ENCODE peak calls at places on chromosomes 5 and 9, in four cellular contexts. S, M, W and K are unnamed samples.

GRCh38 chr9:129777769-129778130 is 24.9 kb upstream of the PTGES start:
- DNase-seq in S (no peak), W (no peak), M (no peak), K (peak; percentile 49)

GRCh38 chr9:127182901-127183746 is 60.7 kb upstream of the ANGPTL2 start:
- DNase-seq in W (no peak), S (no peak), M (no peak), K (no peak)

GRCh38 chr9:89172398-89172797 is 6.2 kb downstream of the SHC3 start:
- DNase-seq in W (no peak), S (no peak), M (no peak), K (no peak)

GRCh38 chr5:170720984-170721383 is 62.5 kb upstream of the GABRP start:
- DNase-seq in S (no peak), W (no peak), M (no peak), K (no peak)

GRCh38 chr9:129702563-129702962 is 37.1 kb downstream of the PRRX2 start:
- DNase-seq in S (no peak), M (no peak), W (peak; percentile 57), K (no peak)

GRCh38 chr5:151751091-151751490 is 7.3 kb downstream of the ATOX1 start:
- DNase-seq in S (no peak), W (no peak), M (no peak), K (no peak)

GRCh38 chr9:126474786-126475485 is 138.8 kb upstream of the LMX1B start:
- DNase-seq in S (no peak), W (peak; percentile 69), M (no peak), K (no peak)

GRCh38 chr9:23464275-23464674 is 361.8 kb downstream of the ELAVL2 start:
- DNase-seq in M (no peak), W (no peak), S (no peak), K (no peak)

GRCh38 chr9:30524311-30524710 is 1860.1 kb upstream of the ACO1 start:
- DNase-seq in M (no peak), S (no peak), W (no peak), K (no peak)

GRCh38 chr5:95035891-95036675 is 248.8 kb downstream of the MCTP1 start:
- DNase-seq in M (no peak), S (no peak), W (no peak), K (no peak)

GRCh38 chr5:170076707-170077106 is 29.0 kb upstream of the FOXI1 start:
- DNase-seq in M (no peak), W (no peak), S (no peak), K (no peak)

GRCh38 chr9:19229725-19230355 is 653 bp upstream of the DENND4C start:
- DNase-seq in W (peak; percentile 78), S (peak; percentile 83), M (peak; percentile 69), K (peak; percentile 76)

GRCh38 chr5:161966544-161966943 is 101.0 kb upstream of the GABRG2 start:
- DNase-seq in M (no peak), S (peak; percentile 5), W (no peak), K (no peak)

GRCh38 chr5:135993894-135994514 is 34.8 kb upstream of the TGFBI start:
- DNase-seq in S (no peak), M (no peak), W (no peak), K (no peak)

GRCh38 chr5:115295775-115296129 is 702 bp downstream of the CCDC112 start:
- DNase-seq in S (no peak), M (no peak), W (peak; percentile 7), K (no peak)

GRCh38 chr9:95788011-95788410 is 87.5 kb upstream of the ERCC6L2 start:
- DNase-seq in W (no peak), S (no peak), M (no peak), K (no peak)

GRCh38 chr5:61298580-61298979 is 33.5 kb upstream of the ZSWIM6 start:
- DNase-seq in W (no peak), S (no peak), M (no peak), K (no peak)

GRCh38 chr5:14186132-14186830 is 43.1 kb downstream of the TRIO start:
- DNase-seq in W (no peak), M (no peak), S (no peak), K (no peak)

GRCh38 chr5:88724201-88724600 is 158.8 kb downstream of the MEF2C start:
- DNase-seq in M (no peak), S (no peak), W (no peak), K (no peak)

GRCh38 chr5:150122158-150122510 is 33.5 kb downstream of the PDGFRB start:
- DNase-seq in W (peak; percentile 71), M (peak; percentile 25), S (peak; percentile 60), K (peak; percentile 55)

GRCh38 chr5:168347368-168347767 is 55.9 kb downstream of the WWC1 start:
- DNase-seq in M (no peak), S (peak; percentile 46), W (no peak), K (no peak)

GRCh38 chr5:33362915-33363314 is 77.8 kb upstream of the TARS1 start:
- DNase-seq in S (no peak), M (no peak), W (no peak), K (no peak)

GRCh38 chr9:125646222-125647100 is 60.5 kb downstream of the MAPKAP1 start:
- DNase-seq in S (peak; percentile 47), M (no peak), W (no peak), K (peak; percentile 30)

GRCh38 chr5:171648279-171648774 is 137.3 kb upstream of the SMIM23 start:
- DNase-seq in M (no peak), S (no peak), W (no peak), K (no peak)

GRCh38 chr5:116652196-116652729 is 77.6 kb upstream of the SEMA6A start:
- DNase-seq in S (peak; percentile 85), W (no peak), M (peak; percentile 75), K (no peak)

GRCh38 chr5:63500242-63500641 is 462.0 kb downstream of the HTR1A start:
- DNase-seq in M (no peak), S (no peak), W (no peak), K (no peak)

GRCh38 chr9:94168203-94169000 is 84.1 kb downstream of the PTPDC1 start:
- DNase-seq in M (no peak), W (no peak), S (no peak), K (no peak)

GRCh38 chr5:90783460-90784333 is 225.1 kb downstream of the ADGRV1 start:
- DNase-seq in S (peak; percentile 75), M (peak; percentile 74), W (peak; percentile 13), K (peak; percentile 80)

GRCh38 chr9:113851860-113852259 is 24.2 kb upstream of the ZNF618 start:
- DNase-seq in S (no peak), W (no peak), M (no peak), K (no peak)

GRCh38 chr9:113857875-113858274 is 18.2 kb upstream of the ZNF618 start:
- DNase-seq in W (no peak), S (peak; percentile 15), M (no peak), K (peak; percentile 32)

GRCh38 chr9:113854310-113854709 is 21.8 kb upstream of the ZNF618 start:
- DNase-seq in S (no peak), W (no peak), M (no peak), K (no peak)

GRCh38 chr9:113851359-113851758 is 24.8 kb upstream of the ZNF618 start:
- DNase-seq in S (no peak), M (no peak), W (no peak), K (no peak)

GRCh38 chr9:113853333-113853732 is 22.8 kb upstream of the ZNF618 start:
- DNase-seq in M (no peak), S (peak; percentile 13), W (peak; percentile 22), K (peak; percentile 24)
- TF ChIP-seq CTCF in M (no peak), S (peak; percentile 44), W (no peak), K (peak; percentile 29)

GRCh38 chr5:143645356-143645755 is 166.6 kb upstream of the HMHB1 start:
- DNase-seq in W (no peak), M (no peak), S (no peak), K (no peak)

GRCh38 chr5:143650296-143650695 is 161.7 kb upstream of the HMHB1 start:
- DNase-seq in M (no peak), S (peak; percentile 52), W (no peak), K (no peak)

GRCh38 chr5:143646961-143647360 is 165.0 kb upstream of the HMHB1 start:
- DNase-seq in S (no peak), M (no peak), W (no peak), K (no peak)

GRCh38 chr5:143649869-143650268 is 162.1 kb upstream of the HMHB1 start:
- DNase-seq in W (no peak), S (no peak), M (no peak), K (no peak)

DNA sequence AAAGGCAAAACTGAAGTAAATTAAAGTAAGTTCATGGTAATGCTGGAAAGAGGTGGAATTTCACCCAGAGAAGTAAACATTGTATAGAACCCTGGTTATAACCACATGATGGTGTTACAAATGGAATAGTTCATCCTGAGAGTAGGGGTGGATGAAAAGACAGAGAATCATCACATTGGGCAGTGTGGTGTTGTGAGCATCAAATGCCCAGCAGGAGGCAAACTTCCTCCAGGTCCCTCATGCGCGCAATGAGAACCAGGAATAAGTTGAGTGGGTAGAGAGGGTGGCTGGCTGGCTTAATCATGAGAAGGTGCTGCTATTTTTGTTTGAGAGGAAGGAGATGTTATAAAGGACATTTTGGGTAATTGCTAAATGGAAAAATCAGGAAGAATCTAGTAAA is 163.3 kb upstream of the HMHB1 start:
- DNase-seq in S (peak; percentile 39), W (no peak), M (no peak), K (peak; percentile 24)
- TF ChIP-seq CTCF in S (peak; percentile 19), W (no peak), M (no peak), K (no peak)

GRCh38 chr5:96901384-96901783 is 25.1 kb downstream of the ERAP2 start:
- DNase-seq in M (no peak), S (peak; percentile 57), W (no peak), K (no peak)

GRCh38 chr5:96901841-96902240 is 25.5 kb downstream of the ERAP2 start:
- DNase-seq in S (no peak), M (no peak), W (no peak), K (no peak)

GRCh38 chr5:96893342-96893741 is 17.0 kb downstream of the ERAP2 start:
- DNase-seq in S (no peak), W (no peak), M (no peak), K (peak; percentile 63)

GRCh38 chr5:96896285-96896711 is 20.0 kb downstream of the ERAP2 start:
- DNase-seq in W (no peak), M (no peak), S (peak; percentile 48), K (peak; percentile 49)

DNA sequence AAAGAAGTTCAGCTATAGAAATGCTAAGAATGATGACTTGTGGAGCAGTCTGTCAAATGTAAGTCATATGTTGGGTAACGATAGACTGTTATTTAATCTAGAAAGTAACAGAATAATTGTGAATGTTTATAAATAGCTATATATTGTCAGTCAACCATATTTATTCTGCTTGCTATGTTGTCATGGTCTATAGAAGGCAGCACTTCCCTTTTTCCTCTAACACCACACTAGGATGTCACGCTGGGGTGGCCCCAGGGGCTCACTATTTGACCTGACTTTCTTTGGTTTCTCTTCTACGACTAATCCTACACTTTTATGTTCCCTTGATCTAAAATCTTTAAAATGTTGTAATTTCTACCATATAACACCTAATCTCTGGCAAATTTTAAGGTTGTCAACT is 20.5 kb downstream of the ERAP2 start:
- DNase-seq in M (no peak), S (peak; percentile 80), W (no peak), K (peak; percentile 53)
- TF ChIP-seq CTCF in M (no peak), S (no peak), W (no peak), K (no peak)

DNA sequence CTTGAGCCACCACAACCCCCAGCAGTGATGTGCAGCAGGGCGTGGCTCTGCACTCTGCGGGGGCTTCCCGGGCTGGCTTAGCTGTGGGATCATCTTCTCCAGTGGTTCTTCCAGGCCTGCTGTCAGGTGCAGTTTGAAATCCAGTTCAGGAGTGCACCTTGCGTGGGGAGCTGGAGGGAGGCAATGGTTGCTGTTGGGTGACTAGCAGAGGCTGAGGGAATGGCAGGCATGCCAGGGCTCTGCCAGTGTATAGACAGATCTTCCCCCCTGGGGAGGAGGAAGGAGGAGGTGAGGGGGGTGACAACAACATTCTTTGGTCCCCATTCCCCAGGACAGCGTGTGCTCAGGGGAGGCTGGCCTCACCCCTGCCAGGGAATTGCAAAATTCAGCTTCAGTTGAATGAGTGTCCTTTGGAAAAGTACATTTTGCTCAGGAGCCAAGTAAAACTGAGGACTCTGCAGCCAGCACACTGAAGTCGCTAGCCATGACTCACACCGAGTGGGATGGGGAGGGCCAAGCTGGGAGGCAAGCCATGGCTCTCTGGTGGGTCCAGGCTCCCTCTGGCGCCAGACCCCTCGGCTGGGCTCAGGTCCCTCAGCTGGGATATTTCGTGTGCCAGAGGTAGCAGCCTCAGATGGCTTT is 35.0 kb downstream of the ERGIC1 start:
- DNase-seq in W (peak; percentile 83), S (no peak), M (peak; percentile 79), K (peak; percentile 26)
- TF ChIP-seq CTCF in W (no peak), S (no peak), M (no peak), K (no peak)